ENCODE peak calls at places on chromosomes 11 and 22, in six cellular contexts. One of them, this sample, is unnamed.

GRCh38 chr11:57746920-57747319 is 4.7 kb downstream of the BTBD18 start:
- ATAC-seq in HepG2: no peak
- ATAC-seq in A549: no peak
- ATAC-seq in K562: no peak
- ATAC-seq in GM12878: no peak
- ATAC-seq in upper lobe of left lung: no peak
- ATAC-seq in this sample: no peak

GRCh38 chr22:36065462-36065774 is 36.8 kb upstream of the RBFOX2 start:
- ATAC-seq in HepG2: peak; percentile 77
- ATAC-seq in A549: peak; percentile 63
- ATAC-seq in K562: peak; percentile 68
- ATAC-seq in GM12878: no peak
- ATAC-seq in upper lobe of left lung: peak; percentile 36
- ATAC-seq in this sample: peak; percentile 44

GRCh38 chr11:65390099-65390941 is 3.9 kb downstream of the FRMD8 start:
- ATAC-seq in HepG2: no peak
- ATAC-seq in A549: no peak
- ATAC-seq in K562: no peak
- ATAC-seq in GM12878: no peak
- ATAC-seq in upper lobe of left lung: no peak
- ATAC-seq in this sample: no peak

GRCh38 chr11:66338276-66339162 is 2.3 kb upstream of the RIN1 start:
- ATAC-seq in HepG2: no peak
- ATAC-seq in A549: no peak
- ATAC-seq in K562: no peak
- ATAC-seq in GM12878: no peak
- ATAC-seq in upper lobe of left lung: no peak
- ATAC-seq in this sample: no peak

GRCh38 chr11:94088906-94089305 is 39.7 kb upstream of the PANX1 start:
- ATAC-seq in HepG2: no peak
- ATAC-seq in A549: no peak
- ATAC-seq in K562: no peak
- ATAC-seq in GM12878: no peak
- ATAC-seq in upper lobe of left lung: no peak
- ATAC-seq in this sample: no peak

GRCh38 chr11:79049627-79050238 is 391.1 kb downstream of the TENM4 start:
- ATAC-seq in HepG2: peak; percentile 81
- ATAC-seq in A549: no peak
- ATAC-seq in K562: no peak
- ATAC-seq in GM12878: no peak
- ATAC-seq in upper lobe of left lung: no peak
- ATAC-seq in this sample: no peak

GRCh38 chr22:36397081-36397766 is 9.5 kb upstream of the MYH9 start:
- ATAC-seq in HepG2: peak; percentile 83
- ATAC-seq in A549: peak; percentile 81
- ATAC-seq in K562: peak; percentile 33
- ATAC-seq in GM12878: no peak
- ATAC-seq in upper lobe of left lung: peak; percentile 88
- ATAC-seq in this sample: peak; percentile 55

GRCh38 chr11:3855808-3856491 is 486 bp downstream of the STIM1 start:
- ATAC-seq in HepG2: peak; percentile 50
- ATAC-seq in A549: peak; percentile 55
- ATAC-seq in K562: peak; percentile 25
- ATAC-seq in GM12878: peak; percentile 10
- ATAC-seq in upper lobe of left lung: peak; percentile 20
- ATAC-seq in this sample: peak; percentile 22

GRCh38 chr11:3970101-3970500 is 114.6 kb downstream of the STIM1 start:
- ATAC-seq in HepG2: no peak
- ATAC-seq in A549: no peak
- ATAC-seq in K562: no peak
- ATAC-seq in GM12878: no peak
- ATAC-seq in upper lobe of left lung: no peak
- ATAC-seq in this sample: peak; percentile 46

GRCh38 chr11:14335712-14336111 is 23.3 kb downstream of the RRAS2 start:
- ATAC-seq in HepG2: no peak
- ATAC-seq in A549: no peak
- ATAC-seq in K562: no peak
- ATAC-seq in GM12878: no peak
- ATAC-seq in upper lobe of left lung: no peak
- ATAC-seq in this sample: no peak

GRCh38 chr11:123587559-123587958 is 66.9 kb downstream of the SCN3B start:
- ATAC-seq in HepG2: no peak
- ATAC-seq in A549: peak; percentile 5
- ATAC-seq in K562: no peak
- ATAC-seq in GM12878: no peak
- ATAC-seq in upper lobe of left lung: no peak
- ATAC-seq in this sample: no peak

GRCh38 chr11:108405706-108406105 is 61.6 kb downstream of the C11orf65 start:
- ATAC-seq in HepG2: no peak
- ATAC-seq in A549: no peak
- ATAC-seq in K562: no peak
- ATAC-seq in GM12878: no peak
- ATAC-seq in upper lobe of left lung: no peak
- ATAC-seq in this sample: no peak

GRCh38 chr11:16774920-16775603 is 36.6 kb downstream of the C11orf58 start:
- ATAC-seq in HepG2: peak; percentile 86
- ATAC-seq in A549: no peak
- ATAC-seq in K562: no peak
- ATAC-seq in GM12878: no peak
- ATAC-seq in upper lobe of left lung: no peak
- ATAC-seq in this sample: no peak

GRCh38 chr11:3859373-3859881 is 4.0 kb downstream of the STIM1 start:
- ATAC-seq in HepG2: no peak
- ATAC-seq in A549: no peak
- ATAC-seq in K562: peak; percentile 63
- ATAC-seq in GM12878: peak; percentile 60
- ATAC-seq in upper lobe of left lung: no peak
- ATAC-seq in this sample: no peak

GRCh38 chr11:326592-326841 is 5.9 kb upstream of the IFITM3 start:
- ATAC-seq in HepG2: peak; percentile 24
- ATAC-seq in A549: peak; percentile 44
- ATAC-seq in K562: peak; percentile 11
- ATAC-seq in GM12878: no peak
- ATAC-seq in upper lobe of left lung: peak; percentile 61
- ATAC-seq in this sample: no peak

GRCh38 chr11:89016214-89016613 is 49.6 kb downstream of the GRM5 start:
- ATAC-seq in HepG2: no peak
- ATAC-seq in A549: no peak
- ATAC-seq in K562: no peak
- ATAC-seq in GM12878: no peak
- ATAC-seq in upper lobe of left lung: no peak
- ATAC-seq in this sample: no peak

GRCh38 chr22:26398741-26399153 is 30.3 kb upstream of the ASPHD2 start:
- ATAC-seq in HepG2: peak; percentile 48
- ATAC-seq in A549: peak; percentile 88
- ATAC-seq in K562: peak; percentile 87
- ATAC-seq in GM12878: peak; percentile 95
- ATAC-seq in upper lobe of left lung: no peak
- ATAC-seq in this sample: no peak

GRCh38 chr11:72238492-72239295 is 5.3 kb downstream of the PHOX2A start:
- ATAC-seq in HepG2: no peak
- ATAC-seq in A549: no peak
- ATAC-seq in K562: peak; percentile 4
- ATAC-seq in GM12878: no peak
- ATAC-seq in upper lobe of left lung: no peak
- ATAC-seq in this sample: no peak

GRCh38 chr22:24440270-24440717 is 12.9 kb downstream of the ADORA2A start:
- ATAC-seq in HepG2: no peak
- ATAC-seq in A549: no peak
- ATAC-seq in K562: no peak
- ATAC-seq in GM12878: no peak
- ATAC-seq in upper lobe of left lung: no peak
- ATAC-seq in this sample: no peak

GRCh38 chr11:7079545-7080135 is 9.2 kb upstream of the RBMXL2 start:
- ATAC-seq in HepG2: no peak
- ATAC-seq in A549: no peak
- ATAC-seq in K562: no peak
- ATAC-seq in GM12878: no peak
- ATAC-seq in upper lobe of left lung: no peak
- ATAC-seq in this sample: no peak

GRCh38 chr22:23159287-23159622 is 14.0 kb downstream of the RAB36 start:
- ATAC-seq in HepG2: no peak
- ATAC-seq in A549: no peak
- ATAC-seq in K562: no peak
- ATAC-seq in GM12878: no peak
- ATAC-seq in upper lobe of left lung: no peak
- ATAC-seq in this sample: no peak

GRCh38 chr22:17570851-17571631 is 7.7 kb downstream of the SLC25A18 start:
- ATAC-seq in HepG2: peak; percentile 51
- ATAC-seq in A549: no peak
- ATAC-seq in K562: peak; percentile 10
- ATAC-seq in GM12878: no peak
- ATAC-seq in upper lobe of left lung: peak; percentile 90
- ATAC-seq in this sample: peak; percentile 97

GRCh38 chr11:44797886-44798683 is 71.3 kb downstream of the TSPAN18 start:
- ATAC-seq in HepG2: no peak
- ATAC-seq in A549: no peak
- ATAC-seq in K562: no peak
- ATAC-seq in GM12878: no peak
- ATAC-seq in upper lobe of left lung: no peak
- ATAC-seq in this sample: no peak

GRCh38 chr11:129973809-129974208 is 28.8 kb downstream of the PRDM10 start:
- ATAC-seq in HepG2: peak; percentile 100
- ATAC-seq in A549: no peak
- ATAC-seq in K562: no peak
- ATAC-seq in GM12878: no peak
- ATAC-seq in upper lobe of left lung: peak; percentile 88
- ATAC-seq in this sample: peak; percentile 73

GRCh38 chr11:128179049-128179448 is 408.3 kb downstream of the ETS1 start:
- ATAC-seq in HepG2: no peak
- ATAC-seq in A549: no peak
- ATAC-seq in K562: no peak
- ATAC-seq in GM12878: no peak
- ATAC-seq in upper lobe of left lung: no peak
- ATAC-seq in this sample: no peak

GRCh38 chr11:57647960-57648776 is 1.5 kb downstream of the YPEL4 start:
- ATAC-seq in HepG2: peak; percentile 13
- ATAC-seq in A549: peak; percentile 19
- ATAC-seq in K562: peak; percentile 72
- ATAC-seq in GM12878: peak; percentile 17
- ATAC-seq in upper lobe of left lung: no peak
- ATAC-seq in this sample: no peak

GRCh38 chr22:37410174-37411055 is 16.9 kb downstream of the ELFN2 start:
- ATAC-seq in HepG2: no peak
- ATAC-seq in A549: no peak
- ATAC-seq in K562: no peak
- ATAC-seq in GM12878: no peak
- ATAC-seq in upper lobe of left lung: peak; percentile 55
- ATAC-seq in this sample: no peak

GRCh38 chr22:46376908-46377565 is 41.5 kb downstream of the TRMU start:
- ATAC-seq in HepG2: peak; percentile 20
- ATAC-seq in A549: peak; percentile 25
- ATAC-seq in K562: no peak
- ATAC-seq in GM12878: no peak
- ATAC-seq in upper lobe of left lung: peak; percentile 35
- ATAC-seq in this sample: no peak

GRCh38 chr22:26894766-26895485 is 237.5 kb downstream of the MIAT start:
- ATAC-seq in HepG2: peak; percentile 64
- ATAC-seq in A549: peak; percentile 91
- ATAC-seq in K562: no peak
- ATAC-seq in GM12878: no peak
- ATAC-seq in upper lobe of left lung: no peak
- ATAC-seq in this sample: peak; percentile 63

GRCh38 chr11:117912497-117912896 is 16.7 kb downstream of the TMPRSS13 start:
- ATAC-seq in HepG2: no peak
- ATAC-seq in A549: no peak
- ATAC-seq in K562: no peak
- ATAC-seq in GM12878: no peak
- ATAC-seq in upper lobe of left lung: no peak
- ATAC-seq in this sample: no peak

GRCh38 chr11:117910525-117910924 is 18.7 kb downstream of the TMPRSS13 start:
- ATAC-seq in HepG2: no peak
- ATAC-seq in A549: no peak
- ATAC-seq in K562: no peak
- ATAC-seq in GM12878: no peak
- ATAC-seq in upper lobe of left lung: no peak
- ATAC-seq in this sample: no peak

GRCh38 chr11:117909611-117910382 is 19.4 kb downstream of the TMPRSS13 start:
- ATAC-seq in HepG2: peak; percentile 67
- ATAC-seq in A549: no peak
- ATAC-seq in K562: peak; percentile 62
- ATAC-seq in GM12878: no peak
- ATAC-seq in upper lobe of left lung: peak; percentile 6
- ATAC-seq in this sample: no peak

GRCh38 chr11:117910941-117911630 is 18.1 kb downstream of the TMPRSS13 start:
- ATAC-seq in HepG2: no peak
- ATAC-seq in A549: no peak
- ATAC-seq in K562: no peak
- ATAC-seq in GM12878: no peak
- ATAC-seq in upper lobe of left lung: no peak
- ATAC-seq in this sample: no peak

GRCh38 chr11:117911694-117912093 is 17.5 kb downstream of the TMPRSS13 start:
- ATAC-seq in HepG2: no peak
- ATAC-seq in A549: no peak
- ATAC-seq in K562: no peak
- ATAC-seq in GM12878: no peak
- ATAC-seq in upper lobe of left lung: no peak
- ATAC-seq in this sample: no peak
- H3K4me1 ChIP-seq in HepG2: no peaks in the 10 kb centered on the region
- H3K4me1 ChIP-seq in A549: peaks cover 4% of the 10 kb centered on the region
- H3K4me1 ChIP-seq in K562: peaks cover 36% of the 10 kb centered on the region
- H3K4me1 ChIP-seq in GM12878: peaks cover 5% of the 10 kb centered on the region
- H3K4me1 ChIP-seq in upper lobe of left lung: peaks cover 3% of the 10 kb centered on the region
- H3K4me1 ChIP-seq in this sample: peaks cover 5% of the 10 kb centered on the region

DNA sequence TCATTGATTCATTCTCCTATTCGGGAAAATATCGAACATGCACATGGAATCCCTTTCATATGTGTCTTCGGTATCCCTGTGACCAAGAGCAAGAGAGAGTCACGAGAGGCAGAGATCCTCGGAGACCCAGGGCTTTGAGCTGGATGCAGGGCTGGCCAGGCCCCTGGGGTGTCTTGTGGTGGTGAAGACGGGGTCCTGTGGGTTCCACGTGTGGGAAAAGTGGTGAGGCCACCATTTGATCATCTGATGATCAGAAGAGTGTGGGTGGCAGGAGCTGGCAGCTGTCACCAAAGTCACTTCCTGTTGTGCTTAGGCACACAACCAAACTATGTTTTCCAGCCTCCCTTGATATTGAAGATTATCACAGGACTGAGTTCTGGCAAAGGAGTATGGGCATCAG is 94.0 kb downstream of the BRD1 start:
- ATAC-seq in HepG2: no peak
- ATAC-seq in A549: no peak
- ATAC-seq in K562: no peak
- ATAC-seq in GM12878: no peak
- ATAC-seq in upper lobe of left lung: no peak
- ATAC-seq in this sample: no peak
- TF ChIP-seq EP300 in HepG2: no peak
- TF ChIP-seq EP300 in A549: no peak
- TF ChIP-seq EP300 in K562: no peak
- TF ChIP-seq EP300 in GM12878: no peak
- TF ChIP-seq EP300 in upper lobe of left lung: no peak
- TF ChIP-seq EP300 in this sample: no peak

GRCh38 chr22:41579297-41579996 is 10.2 kb downstream of the PMM1 start:
- ATAC-seq in HepG2: no peak
- ATAC-seq in A549: no peak
- ATAC-seq in K562: no peak
- ATAC-seq in GM12878: no peak
- ATAC-seq in upper lobe of left lung: no peak
- ATAC-seq in this sample: no peak
- TF ChIP-seq POLR2A in HepG2: no peak
- TF ChIP-seq POLR2A in A549: no peak
- TF ChIP-seq POLR2A in K562: no peak
- TF ChIP-seq POLR2A in GM12878: no peak
- TF ChIP-seq POLR2A in upper lobe of left lung: no peak
- TF ChIP-seq POLR2A in this sample: no peak

GRCh38 chr22:42892571-42893316 is 35.7 kb upstream of the ARFGAP3 start:
- ATAC-seq in HepG2: no peak
- ATAC-seq in A549: no peak
- ATAC-seq in K562: no peak
- ATAC-seq in GM12878: peak; percentile 11
- ATAC-seq in upper lobe of left lung: peak; percentile 39
- ATAC-seq in this sample: no peak
- H3K4me1 ChIP-seq in HepG2: no peaks in the 10 kb centered on the region
- H3K4me1 ChIP-seq in A549: no peaks in the 10 kb centered on the region
- H3K4me1 ChIP-seq in K562: no peaks in the 10 kb centered on the region
- H3K4me1 ChIP-seq in GM12878: peaks cover 84% of the 10 kb centered on the region
- H3K4me1 ChIP-seq in upper lobe of left lung: peaks cover 65% of the 10 kb centered on the region
- H3K4me1 ChIP-seq in this sample: no peaks in the 10 kb centered on the region

This sample was measured in gastroesophageal sphincter.